ENCODE peak calls at places on chromosomes 4 and X, in four cellular contexts. R is coronary artery, N is fibroblast of the aortic adventitia, I is heart right ventricle. T is an unnamed sample.
A peak's percentile ranks its signal among the peaks of the same experiment; 100 is the strongest.

GRCh38 chrX:2707334-2707760 is 16.3 kb downstream of the CD99 start:
- DNase-seq in R (no peak), N (peak; percentile 64), I (peak; percentile 55), T (no peak)

GRCh38 chrX:120790118-120790517 is 85.5 kb downstream of the CT47B1 start:
- DNase-seq in R (no peak), N (peak; percentile 91), I (peak; percentile 40), T (no peak)

GRCh38 chr4:95170176-95170575 is 378.6 kb downstream of the UNC5C start:
- DNase-seq in R (no peak), N (no peak), I (no peak), T (no peak)

GRCh38 chrX:121008920-121009319 is 23.4 kb upstream of the CT47A1 start:
- DNase-seq in R (no peak), N (peak; percentile 2), I (no peak), T (no peak)

GRCh38 chr4:71537551-71538065 is 198.8 kb downstream of the SLC4A4 start:
- DNase-seq in R (no peak), N (no peak), I (no peak), T (no peak)

GRCh38 chrX:134753185-134754008 is 95.1 kb upstream of the PLAC1 start:
- DNase-seq in R (no peak), N (peak; percentile 74), I (no peak), T (no peak)

GRCh38 chrX:121356139-121356849 is 308.9 kb downstream of the GLUD2 start:
- DNase-seq in R (no peak), N (no peak), I (no peak), T (no peak)

GRCh38 chrX:107935664-107936433 is 46.3 kb downstream of the TEX13B start:
- DNase-seq in R (no peak), N (no peak), I (peak; percentile 3), T (no peak)

GRCh38 chr4:186304816-186305520 is 39.0 kb downstream of the F11 start:
- DNase-seq in R (no peak), N (no peak), I (no peak), T (no peak)

GRCh38 chr4:95694411-95694810 is 145.5 kb upstream of the PDHA2 start:
- DNase-seq in R (no peak), N (no peak), I (no peak), T (no peak)

GRCh38 chr4:123741906-123742305 is 345.3 kb downstream of the SPRY1 start:
- DNase-seq in R (no peak), N (peak; percentile 31), I (no peak), T (no peak)

GRCh38 chr4:115323106-115323684 is 209.8 kb upstream of the NDST4 start:
- DNase-seq in R (no peak), N (no peak), I (no peak), T (no peak)

GRCh38 chr4:27084685-27085356 is 224.2 kb downstream of the STIM2 start:
- DNase-seq in R (no peak), N (peak; percentile 9), I (no peak), T (peak; percentile 57)

GRCh38 chrX:39859991-39860861 is 237.5 kb downstream of the BCOR start:
- DNase-seq in R (no peak), N (peak; percentile 72), I (peak; percentile 45), T (no peak)

GRCh38 chr4:37648084-37648817 is 37.9 kb downstream of the RELL1 start:
- DNase-seq in R (peak; percentile 77), N (peak; percentile 88), I (peak; percentile 75), T (no peak)

GRCh38 chr4:92172203-92172602 is 131.6 kb upstream of the GRID2 start:
- DNase-seq in R (no peak), N (peak; percentile 28), I (no peak), T (no peak)

GRCh38 chr4:164536829-164537228 is 217.1 kb upstream of the SMIM31 start:
- DNase-seq in R (no peak), N (peak; percentile 83), I (no peak), T (no peak)

GRCh38 chr4:120066182-120066524 is 495 bp downstream of the MAD2L1 start:
- DNase-seq in R (no peak), N (no peak), I (no peak), T (no peak)

GRCh38 chrX:18652636-18653035 is 19.3 kb downstream of the RS1 start:
- DNase-seq in R (no peak), N (no peak), I (no peak), T (no peak)

GRCh38 chr4:59161249-59161648 is 2038.9 kb upstream of the ADGRL3 start:
- DNase-seq in R (no peak), N (no peak), I (no peak), T (no peak)

GRCh38 chr4:26061248-26061986 is 147.4 kb downstream of the SMIM20 start:
- DNase-seq in R (no peak), N (peak; percentile 37), I (no peak), T (no peak)

GRCh38 chr4:53532521-53532920 is 58.8 kb downstream of the LNX1 start:
- DNase-seq in R (no peak), N (peak; percentile 39), I (no peak), T (no peak)

GRCh38 chr4:108355523-108356208 is 186.9 kb upstream of the LEF1 start:
- DNase-seq in R (no peak), N (no peak), I (no peak), T (no peak)

GRCh38 chr4:55348436-55348835 is 2.4 kb downstream of the SRD5A3 start:
- DNase-seq in R (no peak), N (peak; percentile 21), I (no peak), T (no peak)

GRCh38 chr4:107896158-107896645 is 35.1 kb upstream of the CYP2U1 start:
- DNase-seq in R (no peak), N (peak; percentile 97), I (no peak), T (no peak)

GRCh38 chrX:130793966-130794365 is 109.0 kb downstream of the ENOX2 start:
- DNase-seq in R (no peak), N (no peak), I (no peak), T (no peak)

GRCh38 chrX:150507251-150507856 is 61.1 kb upstream of the MTM1 start:
- DNase-seq in R (peak; percentile 40), N (peak; percentile 16), I (peak; percentile 19), T (no peak)

GRCh38 chr4:56668267-56668666 is 12.8 kb downstream of the HOPX start:
- DNase-seq in R (no peak), N (no peak), I (no peak), T (no peak)

GRCh38 chrX:108447303-108447702 is 7.7 kb downstream of the COL4A5 start:
- DNase-seq in R (no peak), N (peak; percentile 35), I (no peak), T (no peak)

GRCh38 chr4:186149872-186150271 is 41.5 kb upstream of the CYP4V2 start:
- DNase-seq in R (peak; percentile 85), N (peak; percentile 80), I (peak; percentile 82), T (peak; percentile 67)

GRCh38 chr4:140802591-140802990 is 46.4 kb upstream of the TBC1D9 start:
- DNase-seq in R (no peak), N (no peak), I (no peak), T (no peak)
- TF ChIP-seq CTCF in R (no peak), N (no peak), I (no peak), T (no peak)

DNA sequence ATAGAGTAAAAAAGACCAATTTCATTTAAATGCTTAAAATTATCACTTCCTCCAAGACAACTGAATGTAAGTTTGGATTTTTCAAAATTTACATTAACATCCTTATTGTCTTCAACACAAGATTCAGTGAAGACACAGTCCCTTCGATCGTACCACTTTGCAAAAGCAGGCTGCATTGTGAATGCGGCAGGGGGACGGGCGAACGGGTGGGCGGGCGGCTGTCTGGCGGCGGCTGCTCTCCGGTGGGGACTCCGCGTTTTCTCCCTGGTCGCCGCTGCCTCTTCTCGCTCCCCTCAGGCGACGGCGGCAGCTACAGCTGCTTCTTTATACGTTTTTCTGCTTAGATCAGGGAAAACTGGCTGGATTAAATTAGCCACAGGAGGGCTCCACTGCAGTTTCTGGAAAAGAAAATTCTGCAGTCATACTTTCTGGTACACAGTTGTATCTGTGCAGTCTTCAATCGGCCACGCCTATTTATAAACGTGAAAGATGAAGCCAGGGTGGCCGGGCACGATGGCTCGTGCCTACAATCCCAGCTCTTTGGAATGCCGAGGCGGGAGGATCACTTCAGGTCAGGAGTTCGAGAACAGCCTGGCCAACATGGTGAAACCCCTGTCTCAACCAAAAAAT is 33.9 kb upstream of the HPF1 start:
- DNase-seq in R (no peak), N (peak; percentile 69), I (peak; percentile 21), T (peak; percentile 71)
- TF ChIP-seq CTCF in R (no peak), N (peak; percentile 67), I (peak; percentile 58), T (peak; percentile 73)

DNA sequence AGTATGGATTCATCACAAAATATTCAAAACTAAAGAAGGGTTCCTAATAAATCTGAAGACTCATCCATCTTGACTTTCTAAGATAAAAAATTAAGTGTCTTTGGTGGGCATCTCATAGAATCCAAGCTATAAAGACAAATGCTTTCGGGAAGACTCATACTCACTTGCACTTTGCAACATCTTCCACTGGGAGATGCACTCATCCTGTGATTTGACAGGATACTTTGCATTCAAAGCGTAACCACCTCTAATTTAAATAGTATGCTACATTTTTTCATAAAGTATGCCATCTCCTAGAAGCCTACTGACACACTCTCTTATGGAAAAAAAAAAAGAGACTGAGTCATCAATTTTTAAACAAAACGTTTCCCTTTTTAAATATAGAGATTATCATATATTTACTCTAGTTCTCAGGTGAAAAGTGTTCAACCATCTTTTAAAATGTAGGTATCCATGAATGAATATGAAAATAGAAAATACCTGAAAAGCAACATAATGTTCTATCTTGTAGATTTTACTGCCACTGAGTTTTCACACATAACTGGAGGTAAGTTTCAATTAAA is 119.6 kb downstream of the KLHL13 start:
- DNase-seq in R (no peak), N (no peak), I (no peak), T (no peak)
- TF ChIP-seq CTCF in R (no peak), N (peak; percentile 29), I (peak; percentile 26), T (peak; percentile 46)

DNA sequence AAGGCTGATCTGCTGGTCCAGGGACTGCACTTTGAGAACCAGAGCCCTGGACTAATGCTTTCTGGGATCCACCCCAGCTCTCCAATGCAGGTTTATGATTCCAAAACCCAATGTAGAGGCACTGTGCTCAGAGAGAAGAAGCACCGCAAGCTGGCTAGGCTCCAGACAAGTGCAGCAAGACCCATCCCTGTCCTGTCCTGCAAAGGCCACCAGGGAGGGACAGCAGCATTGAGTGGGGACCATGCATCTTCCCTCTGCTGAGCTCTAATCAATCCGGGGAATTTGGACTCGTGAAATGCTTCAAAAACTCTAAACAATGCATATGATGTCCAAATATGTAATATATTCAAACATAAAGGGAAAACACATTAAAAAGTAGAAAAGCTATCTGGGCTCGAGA is 10.8 kb upstream of the NSG1 start:
- DNase-seq in R (no peak), N (no peak), I (no peak), T (no peak)
- TF ChIP-seq CTCF in R (no peak), N (no peak), I (no peak), T (no peak)